ENCODE peak calls at places on chromosome 20, in six cellular contexts. M is ELR, L is NCI-H2081, Z is HAP-1, T is anterior cingulate cortex, W is mucosa of descending colon. R is an unnamed sample.

GRCh38 chr20:62787866-62788265 is 8.4 kb upstream of the MRGBP start:
- DNase-seq in M (no peak), L (no peak), Z (no peak), T (no peak), W (no peak), R (no peak)

GRCh38 chr20:63232235-63233060 is 3.3 kb upstream of the BIRC7 start:
- DNase-seq in M (peak), L (no peak), Z (no peak), T (no peak), W (no peak), R (peak)

GRCh38 chr20:41889125-41889870 is 271.1 kb upstream of the CHD6 start:
- DNase-seq in M (no peak), L (no peak), Z (no peak), T (no peak), W (no peak), R (peak)

GRCh38 chr20:63566395-63567131 is 7.5 kb downstream of the HELZ2 start:
- DNase-seq in M (no peak), L (no peak), Z (no peak), T (no peak), W (no peak), R (no peak)

GRCh38 chr20:10445758-10446157 is 10.7 kb downstream of the SLX4IP start:
- DNase-seq in M (no peak), L (no peak), Z (no peak), T (no peak), W (no peak), R (no peak)

GRCh38 chr20:46144626-46145025 is 26.5 kb downstream of the CD40 start:
- DNase-seq in M (no peak), L (no peak), Z (no peak), T (no peak), W (no peak), R (no peak)

GRCh38 chr20:52405417-52405816 is 213.8 kb upstream of the ZFP64 start:
- DNase-seq in M (no peak), L (no peak), Z (no peak), T (no peak), W (no peak), R (no peak)

GRCh38 chr20:19864130-19864529 is 106.1 kb downstream of the RIN2 start:
- DNase-seq in M (no peak), L (no peak), Z (no peak), T (no peak), W (no peak), R (no peak)

GRCh38 chr20:41180599-41181333 is 43.4 kb downstream of the PLCG1 start:
- DNase-seq in M (no peak), L (no peak), Z (no peak), T (no peak), W (no peak), R (no peak)

GRCh38 chr20:48761023-48761785 is 66.6 kb downstream of the PREX1 start:
- DNase-seq in M (no peak), L (no peak), Z (no peak), T (no peak), W (peak), R (no peak)

GRCh38 chr20:37598611-37599342 is 71.1 kb upstream of the BLCAP start:
- DNase-seq in M (no peak), L (no peak), Z (no peak), T (peak), W (no peak), R (no peak)

R was measured in SK-MEL-5.